ENCODE peak calls at places on chromosome 6, in six cellular contexts. One of them, this sample, is unnamed.

GRCh38 chr6:33163540-33163939 is 28.7 kb downstream of the COL11A2 start:
- DNase-seq in fibroblast of the aortic adventitia: no peak
- DNase-seq in tibial nerve: no peak
- DNase-seq in NCI-H1436 treated with DMSO at 0.1 percent for 48 hours: no peak
- DNase-seq in epithelial cell of prostate: no peak
- DNase-seq in activated CD8-positive, alpha-beta memory T cell treated with anti-CD3 and anti-CD28 coated beads for 48 hours: no peak
- DNase-seq in this sample: no peak

GRCh38 chr6:17945111-17945510 is 42.3 kb downstream of the KIF13A start:
- DNase-seq in fibroblast of the aortic adventitia: peak
- DNase-seq in tibial nerve: no peak
- DNase-seq in NCI-H1436 treated with DMSO at 0.1 percent for 48 hours: no peak
- DNase-seq in epithelial cell of prostate: no peak
- DNase-seq in activated CD8-positive, alpha-beta memory T cell treated with anti-CD3 and anti-CD28 coated beads for 48 hours: no peak
- DNase-seq in this sample: no peak

GRCh38 chr6:84314377-84314898 is 87.0 kb upstream of the CEP162 start:
- DNase-seq in fibroblast of the aortic adventitia: no peak
- DNase-seq in tibial nerve: no peak
- DNase-seq in NCI-H1436 treated with DMSO at 0.1 percent for 48 hours: no peak
- DNase-seq in epithelial cell of prostate: no peak
- DNase-seq in activated CD8-positive, alpha-beta memory T cell treated with anti-CD3 and anti-CD28 coated beads for 48 hours: no peak
- DNase-seq in this sample: no peak

GRCh38 chr6:97059473-97059872 is 134.9 kb downstream of the KLHL32 start:
- DNase-seq in fibroblast of the aortic adventitia: peak
- DNase-seq in tibial nerve: no peak
- DNase-seq in NCI-H1436 treated with DMSO at 0.1 percent for 48 hours: no peak
- DNase-seq in epithelial cell of prostate: no peak
- DNase-seq in activated CD8-positive, alpha-beta memory T cell treated with anti-CD3 and anti-CD28 coated beads for 48 hours: no peak
- DNase-seq in this sample: peak

GRCh38 chr6:85360794-85361642 is 88.9 kb upstream of the NT5E start:
- DNase-seq in fibroblast of the aortic adventitia: peak
- DNase-seq in tibial nerve: no peak
- DNase-seq in NCI-H1436 treated with DMSO at 0.1 percent for 48 hours: no peak
- DNase-seq in epithelial cell of prostate: peak
- DNase-seq in activated CD8-positive, alpha-beta memory T cell treated with anti-CD3 and anti-CD28 coated beads for 48 hours: no peak
- DNase-seq in this sample: no peak

GRCh38 chr6:106724848-106725247 is 95.5 kb downstream of the QRSL1 start:
- DNase-seq in fibroblast of the aortic adventitia: peak
- DNase-seq in tibial nerve: no peak
- DNase-seq in NCI-H1436 treated with DMSO at 0.1 percent for 48 hours: no peak
- DNase-seq in epithelial cell of prostate: no peak
- DNase-seq in activated CD8-positive, alpha-beta memory T cell treated with anti-CD3 and anti-CD28 coated beads for 48 hours: no peak
- DNase-seq in this sample: no peak

GRCh38 chr6:53651149-53651763 is 14.3 kb downstream of the KLHL31 start:
- DNase-seq in fibroblast of the aortic adventitia: peak
- DNase-seq in tibial nerve: no peak
- DNase-seq in NCI-H1436 treated with DMSO at 0.1 percent for 48 hours: no peak
- DNase-seq in epithelial cell of prostate: no peak
- DNase-seq in activated CD8-positive, alpha-beta memory T cell treated with anti-CD3 and anti-CD28 coated beads for 48 hours: no peak
- DNase-seq in this sample: peak

GRCh38 chr6:167093922-167094432 is 28.9 kb upstream of the CCR6 start:
- DNase-seq in fibroblast of the aortic adventitia: no peak
- DNase-seq in tibial nerve: no peak
- DNase-seq in NCI-H1436 treated with DMSO at 0.1 percent for 48 hours: no peak
- DNase-seq in epithelial cell of prostate: no peak
- DNase-seq in activated CD8-positive, alpha-beta memory T cell treated with anti-CD3 and anti-CD28 coated beads for 48 hours: peak
- DNase-seq in this sample: no peak

GRCh38 chr6:42790549-42791181 is 8.8 kb downstream of the BICRAL start:
- DNase-seq in fibroblast of the aortic adventitia: no peak
- DNase-seq in tibial nerve: no peak
- DNase-seq in NCI-H1436 treated with DMSO at 0.1 percent for 48 hours: no peak
- DNase-seq in epithelial cell of prostate: no peak
- DNase-seq in activated CD8-positive, alpha-beta memory T cell treated with anti-CD3 and anti-CD28 coated beads for 48 hours: no peak
- DNase-seq in this sample: no peak